ENCODE peak calls at places on chromosomes 16 and 17, in five cellular contexts. S, L, V, D and Q are unnamed samples.
A peak's percentile ranks its signal among the peaks of the same experiment; 100 is the strongest.

GRCh38 chr16:32116080-32116479 is 137.0 kb upstream of the TP53TG3D start:
- DNase-seq in V (no peak), S (no peak), L (peak; percentile 1), D (peak; percentile 14), Q (peak; percentile 12)

GRCh38 chr16:13607289-13607688 is 312.7 kb upstream of the ERCC4 start:
- DNase-seq in S (no peak), V (no peak), L (no peak), D (no peak), Q (no peak)

GRCh38 chr16:12084436-12084835 is 107.9 kb downstream of the SNX29 start:
- DNase-seq in S (no peak), L (no peak), D (no peak), V (no peak), Q (no peak)

GRCh38 chr17:55005520-55005919 is 37.0 kb downstream of the STXBP4 start:
- DNase-seq in V (no peak), L (peak; percentile 10), S (peak; percentile 12), D (no peak), Q (peak; percentile 7)

GRCh38 chr17:66849136-66849655 is 14.3 kb downstream of the CACNG5 start:
- DNase-seq in V (no peak), L (no peak), D (no peak), S (no peak), Q (no peak)

GRCh38 chr17:74920306-74920620 is 2.8 kb downstream of the USH1G start:
- DNase-seq in D (no peak), V (no peak), L (no peak), S (no peak), Q (no peak)

GRCh38 chr17:36545093-36545464 is 360 bp downstream of the GGNBP2 start:
- DNase-seq in S (no peak), L (no peak), D (no peak), V (no peak), Q (no peak)

GRCh38 chr16:375927-376816 is 5.6 kb downstream of the PGAP6 start:
- DNase-seq in V (no peak), L (no peak), D (no peak), S (no peak), Q (no peak)

GRCh38 chr17:7840441-7840840 is 6.4 kb downstream of the KDM6B start:
- DNase-seq in V (no peak), L (no peak), S (no peak), D (no peak), Q (no peak)

GRCh38 chr17:7840875-7841274 is 6.9 kb downstream of the KDM6B start:
- DNase-seq in S (no peak), D (no peak), L (no peak), V (no peak), Q (no peak)

GRCh38 chr17:44038604-44039007 is 23.8 kb upstream of the TMEM101 start:
- DNase-seq in V (no peak), L (no peak), S (no peak), D (no peak), Q (no peak)

GRCh38 chr16:66800856-66801255 is 528 bp downstream of the TERB1 start:
- DNase-seq in S (no peak), L (peak; percentile 46), V (no peak), D (no peak), Q (no peak)

GRCh38 chr16:83903739-83904138 is 4.8 kb downstream of the MLYCD start:
- DNase-seq in D (no peak), V (no peak), S (no peak), L (no peak), Q (no peak)

GRCh38 chr17:9647014-9647413 is 1.7 kb downstream of the USP43 start:
- DNase-seq in D (no peak), L (peak; percentile 57), V (no peak), S (no peak), Q (no peak)

GRCh38 chr16:80121522-80121909 is 419.3 kb upstream of the DYNLRB2 start:
- DNase-seq in V (no peak), D (no peak), S (no peak), L (no peak), Q (no peak)

GRCh38 chr17:81119223-81120148 is 45.8 kb upstream of the PVALEF start:
- DNase-seq in L (peak; percentile 100), D (peak; percentile 88), S (peak; percentile 93), V (peak; percentile 59), Q (peak; percentile 99)

GRCh38 chr17:56658648-56659047 is 65.1 kb downstream of the NOG start:
- DNase-seq in S (no peak), L (no peak), V (no peak), D (no peak), Q (no peak)

GRCh38 chr17:79104898-79105600 is 30.4 kb downstream of the ENGASE start:
- DNase-seq in S (no peak), D (no peak), V (no peak), L (peak; percentile 74), Q (peak; percentile 28)

GRCh38 chr16:85690469-85691064 is 1.8 kb upstream of the GINS2 start:
- DNase-seq in D (no peak), S (no peak), V (no peak), L (no peak), Q (no peak)

GRCh38 chr17:76271669-76272540 is 6.8 kb downstream of the UBALD2 start:
- DNase-seq in D (peak; percentile 95), L (peak; percentile 88), V (no peak), S (no peak), Q (peak; percentile 37)

GRCh38 chr16:76607317-76607716 is 330.1 kb downstream of the CNTNAP4 start:
- DNase-seq in S (no peak), D (no peak), L (no peak), V (no peak), Q (no peak)

GRCh38 chr17:30173649-30174048 is 57.0 kb downstream of the NSRP1 start:
- DNase-seq in L (no peak), D (no peak), V (no peak), S (peak; percentile 28), Q (no peak)

GRCh38 chr16:56539667-56540066 is 19.8 kb upstream of the BBS2 start:
- DNase-seq in L (no peak), V (no peak), S (no peak), D (no peak), Q (no peak)

GRCh38 chr17:37791434-37791833 is 46.6 kb upstream of the HNF1B start:
- DNase-seq in S (peak; percentile 41), V (no peak), D (peak; percentile 59), L (peak; percentile 61), Q (peak; percentile 58)

GRCh38 chr17:80908206-80908605 is 83.4 kb upstream of the CHMP6 start:
- DNase-seq in S (no peak), L (no peak), V (no peak), D (no peak), Q (no peak)

GRCh38 chr17:70137451-70138230 is 31.7 kb upstream of the KCNJ2 start:
- DNase-seq in S (peak; percentile 98), D (peak; percentile 2), V (peak; percentile 23), L (no peak), Q (no peak)

GRCh38 chr16:85316321-85316919 is 204.1 kb upstream of the CIBAR2 start:
- DNase-seq in S (peak; percentile 63), V (no peak), D (peak; percentile 68), L (peak; percentile 95), Q (peak; percentile 96)

GRCh38 chr17:27473748-27474609 is 17.7 kb downstream of the KSR1 start:
- DNase-seq in D (peak; percentile 80), V (no peak), S (no peak), L (no peak), Q (peak; percentile 80)

GRCh38 chr17:48470388-48471034 is 40.5 kb upstream of the SKAP1 start:
- DNase-seq in L (no peak), S (peak; percentile 56), V (no peak), D (no peak), Q (no peak)